ENCODE peak calls at places on chromosomes 12 and 14, in eight cellular contexts. One of them, this sample, is unnamed.

GRCh38 chr12:66693901-66694513 is 15.1 kb upstream of the GRIP1 start:
- DNase-seq in AG09319: peak
- DNase-seq in uterus: peak
- DNase-seq in HS-27A: peak
- DNase-seq in GDM1: peak
- DNase-seq in NCI-H2171 treated with DMSO at 0.1 percent for 48 hours: peak
- DNase-seq in GM12891: peak
- DNase-seq in PC-3: peak
- DNase-seq in this sample: peak

GRCh38 chr12:7966558-7966957 is 30.6 kb upstream of the SLC2A3 start:
- DNase-seq in AG09319: no peak
- DNase-seq in uterus: no peak
- DNase-seq in HS-27A: no peak
- DNase-seq in GDM1: no peak
- DNase-seq in NCI-H2171 treated with DMSO at 0.1 percent for 48 hours: no peak
- DNase-seq in GM12891: no peak
- DNase-seq in PC-3: no peak
- DNase-seq in this sample: no peak

GRCh38 chr12:121467638-121468403 is 67.9 kb downstream of the RNF34 start:
- DNase-seq in AG09319: no peak
- DNase-seq in uterus: peak
- DNase-seq in HS-27A: no peak
- DNase-seq in GDM1: no peak
- DNase-seq in NCI-H2171 treated with DMSO at 0.1 percent for 48 hours: peak
- DNase-seq in GM12891: no peak
- DNase-seq in PC-3: no peak
- DNase-seq in this sample: peak

GRCh38 chr12:67091204-67091603 is 178.0 kb upstream of the CAND1 start:
- DNase-seq in AG09319: no peak
- DNase-seq in uterus: no peak
- DNase-seq in HS-27A: no peak
- DNase-seq in GDM1: no peak
- DNase-seq in NCI-H2171 treated with DMSO at 0.1 percent for 48 hours: no peak
- DNase-seq in GM12891: no peak
- DNase-seq in PC-3: no peak
- DNase-seq in this sample: no peak

GRCh38 chr12:7354521-7354920 is 50.6 kb downstream of the ACSM4 start:
- DNase-seq in AG09319: no peak
- DNase-seq in uterus: no peak
- DNase-seq in HS-27A: no peak
- DNase-seq in GDM1: no peak
- DNase-seq in NCI-H2171 treated with DMSO at 0.1 percent for 48 hours: peak
- DNase-seq in GM12891: no peak
- DNase-seq in PC-3: peak
- DNase-seq in this sample: no peak

GRCh38 chr12:94545937-94546771 is 86.5 kb upstream of the CEP83 start:
- DNase-seq in AG09319: peak
- DNase-seq in uterus: no peak
- DNase-seq in HS-27A: no peak
- DNase-seq in GDM1: peak
- DNase-seq in NCI-H2171 treated with DMSO at 0.1 percent for 48 hours: peak
- DNase-seq in GM12891: peak
- DNase-seq in PC-3: peak
- DNase-seq in this sample: peak

GRCh38 chr14:61514927-61515326 is 180.4 kb upstream of the HIF1A start:
- DNase-seq in AG09319: no peak
- DNase-seq in uterus: no peak
- DNase-seq in HS-27A: no peak
- DNase-seq in GDM1: no peak
- DNase-seq in NCI-H2171 treated with DMSO at 0.1 percent for 48 hours: no peak
- DNase-seq in GM12891: no peak
- DNase-seq in PC-3: no peak
- DNase-seq in this sample: no peak

GRCh38 chr12:46908236-46908935 is 82.6 kb upstream of the SLC38A4 start:
- DNase-seq in AG09319: no peak
- DNase-seq in uterus: no peak
- DNase-seq in HS-27A: peak
- DNase-seq in GDM1: no peak
- DNase-seq in NCI-H2171 treated with DMSO at 0.1 percent for 48 hours: no peak
- DNase-seq in GM12891: no peak
- DNase-seq in PC-3: peak
- DNase-seq in this sample: no peak

GRCh38 chr14:103699901-103700752 is 15.1 kb downstream of the XRCC3 start:
- DNase-seq in AG09319: no peak
- DNase-seq in uterus: no peak
- DNase-seq in HS-27A: no peak
- DNase-seq in GDM1: no peak
- DNase-seq in NCI-H2171 treated with DMSO at 0.1 percent for 48 hours: no peak
- DNase-seq in GM12891: no peak
- DNase-seq in PC-3: no peak
- DNase-seq in this sample: peak

GRCh38 chr14:58702466-58703148 is 64.8 kb downstream of the DACT1 start:
- DNase-seq in AG09319: no peak
- DNase-seq in uterus: no peak
- DNase-seq in HS-27A: no peak
- DNase-seq in GDM1: no peak
- DNase-seq in NCI-H2171 treated with DMSO at 0.1 percent for 48 hours: no peak
- DNase-seq in GM12891: no peak
- DNase-seq in PC-3: no peak
- DNase-seq in this sample: no peak

GRCh38 chr12:128817115-128818015 is 6.4 kb downstream of the SLC15A4 start:
- DNase-seq in AG09319: no peak
- DNase-seq in uterus: peak
- DNase-seq in HS-27A: no peak
- DNase-seq in GDM1: no peak
- DNase-seq in NCI-H2171 treated with DMSO at 0.1 percent for 48 hours: no peak
- DNase-seq in GM12891: no peak
- DNase-seq in PC-3: no peak
- DNase-seq in this sample: peak

GRCh38 chr12:6935551-6936377 is 7.9 kb upstream of the RNU7-1 start:
- DNase-seq in AG09319: no peak
- DNase-seq in uterus: no peak
- DNase-seq in HS-27A: no peak
- DNase-seq in GDM1: no peak
- DNase-seq in NCI-H2171 treated with DMSO at 0.1 percent for 48 hours: no peak
- DNase-seq in GM12891: no peak
- DNase-seq in PC-3: no peak
- DNase-seq in this sample: no peak

GRCh38 chr12:116454950-116455447 is 104.2 kb upstream of the MAP1LC3B2 start:
- DNase-seq in AG09319: no peak
- DNase-seq in uterus: no peak
- DNase-seq in HS-27A: peak
- DNase-seq in GDM1: no peak
- DNase-seq in NCI-H2171 treated with DMSO at 0.1 percent for 48 hours: no peak
- DNase-seq in GM12891: no peak
- DNase-seq in PC-3: peak
- DNase-seq in this sample: no peak

GRCh38 chr12:108099778-108100177 is 29.3 kb upstream of the WSCD2 start:
- DNase-seq in AG09319: no peak
- DNase-seq in uterus: no peak
- DNase-seq in HS-27A: no peak
- DNase-seq in GDM1: no peak
- DNase-seq in NCI-H2171 treated with DMSO at 0.1 percent for 48 hours: no peak
- DNase-seq in GM12891: no peak
- DNase-seq in PC-3: no peak
- DNase-seq in this sample: no peak

GRCh38 chr12:11860026-11860425 is 210.6 kb downstream of the ETV6 start:
- DNase-seq in AG09319: no peak
- DNase-seq in uterus: no peak
- DNase-seq in HS-27A: no peak
- DNase-seq in GDM1: no peak
- DNase-seq in NCI-H2171 treated with DMSO at 0.1 percent for 48 hours: no peak
- DNase-seq in GM12891: no peak
- DNase-seq in PC-3: no peak
- DNase-seq in this sample: no peak

GRCh38 chr12:92466391-92467305 is 236.1 kb upstream of the PLEKHG7 start:
- DNase-seq in AG09319: no peak
- DNase-seq in uterus: no peak
- DNase-seq in HS-27A: no peak
- DNase-seq in GDM1: no peak
- DNase-seq in NCI-H2171 treated with DMSO at 0.1 percent for 48 hours: peak
- DNase-seq in GM12891: no peak
- DNase-seq in PC-3: no peak
- DNase-seq in this sample: no peak

GRCh38 chr14:104923596-104924420 is 871 bp upstream of the PLD4 start:
- DNase-seq in AG09319: no peak
- DNase-seq in uterus: no peak
- DNase-seq in HS-27A: no peak
- DNase-seq in GDM1: no peak
- DNase-seq in NCI-H2171 treated with DMSO at 0.1 percent for 48 hours: no peak
- DNase-seq in GM12891: no peak
- DNase-seq in PC-3: no peak
- DNase-seq in this sample: no peak

GRCh38 chr12:62006076-62006732 is 254.0 kb upstream of the USP15 start:
- DNase-seq in AG09319: peak
- DNase-seq in uterus: no peak
- DNase-seq in HS-27A: peak
- DNase-seq in GDM1: no peak
- DNase-seq in NCI-H2171 treated with DMSO at 0.1 percent for 48 hours: peak
- DNase-seq in GM12891: peak
- DNase-seq in PC-3: peak
- DNase-seq in this sample: no peak

GRCh38 chr14:31718585-31718984 is 157.4 kb downstream of the NUBPL start:
- DNase-seq in AG09319: no peak
- DNase-seq in uterus: no peak
- DNase-seq in HS-27A: no peak
- DNase-seq in GDM1: no peak
- DNase-seq in NCI-H2171 treated with DMSO at 0.1 percent for 48 hours: no peak
- DNase-seq in GM12891: no peak
- DNase-seq in PC-3: no peak
- DNase-seq in this sample: no peak

GRCh38 chr12:3913278-3913677 is 40.1 kb upstream of the PARP11 start:
- DNase-seq in AG09319: no peak
- DNase-seq in uterus: no peak
- DNase-seq in HS-27A: no peak
- DNase-seq in GDM1: no peak
- DNase-seq in NCI-H2171 treated with DMSO at 0.1 percent for 48 hours: no peak
- DNase-seq in GM12891: no peak
- DNase-seq in PC-3: no peak
- DNase-seq in this sample: no peak

GRCh38 chr14:64757601-64758000 is 53.4 kb downstream of the PLEKHG3 start:
- DNase-seq in AG09319: no peak
- DNase-seq in uterus: no peak
- DNase-seq in HS-27A: no peak
- DNase-seq in GDM1: no peak
- DNase-seq in NCI-H2171 treated with DMSO at 0.1 percent for 48 hours: no peak
- DNase-seq in GM12891: no peak
- DNase-seq in PC-3: no peak
- DNase-seq in this sample: peak

GRCh38 chr14:54891471-54892245 is 11.0 kb downstream of the GCH1 start:
- DNase-seq in AG09319: no peak
- DNase-seq in uterus: no peak
- DNase-seq in HS-27A: no peak
- DNase-seq in GDM1: no peak
- DNase-seq in NCI-H2171 treated with DMSO at 0.1 percent for 48 hours: no peak
- DNase-seq in GM12891: no peak
- DNase-seq in PC-3: no peak
- DNase-seq in this sample: no peak

GRCh38 chr14:99729991-99730875 is 46.1 kb downstream of the CYP46A1 start:
- DNase-seq in AG09319: no peak
- DNase-seq in uterus: peak
- DNase-seq in HS-27A: no peak
- DNase-seq in GDM1: no peak
- DNase-seq in NCI-H2171 treated with DMSO at 0.1 percent for 48 hours: peak
- DNase-seq in GM12891: peak
- DNase-seq in PC-3: peak
- DNase-seq in this sample: peak

GRCh38 chr12:41962171-41962572 is 182.5 kb downstream of the GXYLT1 start:
- DNase-seq in AG09319: no peak
- DNase-seq in uterus: no peak
- DNase-seq in HS-27A: no peak
- DNase-seq in GDM1: no peak
- DNase-seq in NCI-H2171 treated with DMSO at 0.1 percent for 48 hours: no peak
- DNase-seq in GM12891: no peak
- DNase-seq in PC-3: no peak
- DNase-seq in this sample: no peak

GRCh38 chr12:107102294-107102693 is 8.9 kb upstream of the CRY1 start:
- DNase-seq in AG09319: no peak
- DNase-seq in uterus: no peak
- DNase-seq in HS-27A: no peak
- DNase-seq in GDM1: no peak
- DNase-seq in NCI-H2171 treated with DMSO at 0.1 percent for 48 hours: no peak
- DNase-seq in GM12891: no peak
- DNase-seq in PC-3: no peak
- DNase-seq in this sample: no peak

GRCh38 chr12:78128236-78128635 is 297.5 kb downstream of the NAV3 start:
- DNase-seq in AG09319: no peak
- DNase-seq in uterus: no peak
- DNase-seq in HS-27A: no peak
- DNase-seq in GDM1: no peak
- DNase-seq in NCI-H2171 treated with DMSO at 0.1 percent for 48 hours: peak
- DNase-seq in GM12891: no peak
- DNase-seq in PC-3: no peak
- DNase-seq in this sample: no peak

GRCh38 chr12:101209319-101210302 is at the start of gene SLC5A8:
- DNase-seq in AG09319: no peak
- DNase-seq in uterus: no peak
- DNase-seq in HS-27A: no peak
- DNase-seq in GDM1: no peak
- DNase-seq in NCI-H2171 treated with DMSO at 0.1 percent for 48 hours: peak
- DNase-seq in GM12891: no peak
- DNase-seq in PC-3: no peak
- DNase-seq in this sample: no peak

GRCh38 chr14:100592972-100593371 is 5.8 kb upstream of the BEGAIN start:
- DNase-seq in AG09319: no peak
- DNase-seq in uterus: no peak
- DNase-seq in HS-27A: no peak
- DNase-seq in GDM1: no peak
- DNase-seq in NCI-H2171 treated with DMSO at 0.1 percent for 48 hours: no peak
- DNase-seq in GM12891: no peak
- DNase-seq in PC-3: no peak
- DNase-seq in this sample: peak

GRCh38 chr14:71532790-71533189 is 399.4 kb upstream of the RGS6 start:
- DNase-seq in AG09319: no peak
- DNase-seq in uterus: no peak
- DNase-seq in HS-27A: no peak
- DNase-seq in GDM1: no peak
- DNase-seq in NCI-H2171 treated with DMSO at 0.1 percent for 48 hours: peak
- DNase-seq in GM12891: no peak
- DNase-seq in PC-3: no peak
- DNase-seq in this sample: no peak

GRCh38 chr12:67716817-67717216 is 68.3 kb downstream of the DYRK2 start:
- DNase-seq in AG09319: no peak
- DNase-seq in uterus: no peak
- DNase-seq in HS-27A: no peak
- DNase-seq in GDM1: no peak
- DNase-seq in NCI-H2171 treated with DMSO at 0.1 percent for 48 hours: no peak
- DNase-seq in GM12891: no peak
- DNase-seq in PC-3: peak
- DNase-seq in this sample: no peak

GRCh38 chr12:43095669-43096068 is 456.3 kb downstream of the ADAMTS20 start:
- DNase-seq in AG09319: no peak
- DNase-seq in uterus: no peak
- DNase-seq in HS-27A: no peak
- DNase-seq in GDM1: no peak
- DNase-seq in NCI-H2171 treated with DMSO at 0.1 percent for 48 hours: no peak
- DNase-seq in GM12891: no peak
- DNase-seq in PC-3: no peak
- DNase-seq in this sample: no peak